ENCODE peak calls at places on chromosomes 11 and 22, in six cellular contexts. E is left kidney, M is AML-193, X is GOT3, D is GM12892, L is non-pigmented ciliary epithelial cell. Q is an unnamed sample.

GRCh38 chr11:12285811-12286222 is 91.6 kb upstream of the PARVA start:
- DNase-seq in E (no peak), M (no peak), X (no peak), D (no peak), L (no peak), Q (no peak)

GRCh38 chr22:11253000-11253511 is 4274.9 kb upstream of the OR11H1 start:
- DNase-seq in E (no peak), M (no peak), X (no peak), D (no peak), L (no peak), Q (no peak)

GRCh38 chr11:126891556-126892217 is 108.9 kb downstream of the KIRREL3 start:
- DNase-seq in E (no peak), M (no peak), X (no peak), D (no peak), L (no peak), Q (no peak)

GRCh38 chr11:38791346-38791961 is 2193.4 kb upstream of the RAG2 start:
- DNase-seq in E (peak), M (peak), X (no peak), D (no peak), L (peak), Q (peak)

GRCh38 chr11:1870326-1870696 is 17.4 kb downstream of the LSP1 start:
- DNase-seq in E (no peak), M (no peak), X (no peak), D (no peak), L (no peak), Q (no peak)

GRCh38 chr11:64996710-64997380 is at the start of gene BATF2:
- DNase-seq in E (peak), M (peak), X (no peak), D (peak), L (no peak), Q (no peak)

GRCh38 chr22:35590634-35591295 is 26.4 kb downstream of the MB start:
- DNase-seq in E (no peak), M (no peak), X (no peak), D (no peak), L (no peak), Q (no peak)

GRCh38 chr22:45683248-45683647 is 11.6 kb downstream of the ATXN10 start:
- DNase-seq in E (no peak), M (no peak), X (no peak), D (no peak), L (no peak), Q (no peak)

GRCh38 chr11:86484164-86484794 is 109.6 kb downstream of the CCDC81 start:
- DNase-seq in E (peak), M (no peak), X (peak), D (no peak), L (no peak), Q (peak)

GRCh38 chr22:42338502-42338901 is 68.0 kb upstream of the TCF20 start:
- DNase-seq in E (no peak), M (no peak), X (no peak), D (no peak), L (no peak), Q (no peak)

GRCh38 chr11:60937811-60938210 is 13.6 kb downstream of the TMEM132A start:
- DNase-seq in E (no peak), M (no peak), X (no peak), D (no peak), L (no peak), Q (no peak)

GRCh38 chr11:13135385-13136271 is 126.5 kb downstream of the RASSF10 start:
- DNase-seq in E (peak), M (no peak), X (no peak), D (no peak), L (peak), Q (no peak)

GRCh38 chr22:19802881-19803735 is 42.5 kb downstream of the TBX1 start:
- DNase-seq in E (peak), M (no peak), X (no peak), D (no peak), L (no peak), Q (no peak)

GRCh38 chr11:45777127-45777969 is 27.6 kb upstream of the SLC35C1 start:
- DNase-seq in E (no peak), M (peak), X (no peak), D (no peak), L (no peak), Q (no peak)

GRCh38 chr11:10139656-10140055 is 154.4 kb downstream of the SBF2 start:
- DNase-seq in E (no peak), M (no peak), X (no peak), D (no peak), L (peak), Q (no peak)

GRCh38 chr11:70502677-70503076 is 104.3 kb downstream of the CTTN start:
- DNase-seq in E (no peak), M (no peak), X (no peak), D (no peak), L (no peak), Q (no peak)

GRCh38 chr11:102924851-102925380 is 30.6 kb downstream of the MMP13 start:
- DNase-seq in E (peak), M (peak), X (no peak), D (no peak), L (no peak), Q (no peak)

GRCh38 chr22:26722159-26722558 is 64.8 kb downstream of the MIAT start:
- DNase-seq in E (no peak), M (no peak), X (no peak), D (no peak), L (no peak), Q (no peak)

GRCh38 chr11:70415176-70415575 is 16.8 kb downstream of the CTTN start:
- DNase-seq in E (no peak), M (no peak), X (no peak), D (no peak), L (peak), Q (no peak)

GRCh38 chr22:20998411-20999336 is 3.2 kb downstream of the THAP7 start:
- DNase-seq in E (no peak), M (no peak), X (no peak), D (no peak), L (no peak), Q (no peak)

GRCh38 chr11:1559103-1559951 is 12.7 kb downstream of the DUSP8 start:
- DNase-seq in E (peak), M (no peak), X (peak), D (no peak), L (no peak), Q (no peak)

GRCh38 chr11:75406338-75406777 is 7.0 kb downstream of the RPS3 start:
- DNase-seq in E (no peak), M (no peak), X (no peak), D (no peak), L (no peak), Q (no peak)

GRCh38 chr11:66002648-66003225 is 434 bp downstream of the BANF1 start:
- DNase-seq in E (peak), M (peak), X (no peak), D (peak), L (no peak), Q (no peak)

GRCh38 chr11:117099681-117100080 is 1.5 kb upstream of the SIK3 start:
- DNase-seq in E (no peak), M (no peak), X (no peak), D (no peak), L (no peak), Q (no peak)

GRCh38 chr22:22348127-22348814 is 103.7 kb downstream of the VPREB1 start:
- DNase-seq in E (peak), M (no peak), X (no peak), D (no peak), L (no peak), Q (no peak)